ENCODE peak calls at places on chromosomes 7 and 10, in nine cellular contexts. D is thoracic aorta, X is cardiac muscle cell, B is spleen, W is astrocyte of the spinal cord, T is Karpas-422, F is HFF-Myc, R is lower lobe of right lung, V is esophagus squamous epithelium. O is an unnamed sample.

GRCh38 chr7:76053461-76053860 is 5.6 kb downstream of the MDH2 start:
- DNase-seq in V (no peak), F (no peak), X (no peak), W (no peak), B (no peak), D (no peak), T (no peak), R (no peak), O (no peak)

GRCh38 chr7:115042596-115042995 is 120.7 kb downstream of the MDFIC start:
- DNase-seq in V (no peak), T (no peak), R (no peak), F (no peak), X (no peak), B (no peak), W (no peak), D (no peak), O (no peak)

GRCh38 chr10:91672021-91672608 is 39.2 kb upstream of the PPP1R3C start:
- DNase-seq in V (no peak), W (peak), F (peak), T (no peak), B (no peak), X (peak), D (no peak), R (no peak), O (no peak)

GRCh38 chr10:127922675-127923366 is 15.9 kb downstream of the PTPRE start:
- DNase-seq in F (no peak), B (no peak), W (peak), R (peak), D (peak), V (no peak), T (no peak), X (peak), O (peak)

GRCh38 chr10:60974463-60975149 is 30.6 kb upstream of the RHOBTB1 start:
- DNase-seq in R (no peak), B (no peak), F (no peak), D (no peak), X (no peak), T (no peak), V (no peak), W (no peak), O (no peak)

GRCh38 chr7:27187702-27188665 is 3.0 kb upstream of the HOXA11 start:
- DNase-seq in V (no peak), B (no peak), T (no peak), W (no peak), X (no peak), F (no peak), D (no peak), R (no peak), O (no peak)

GRCh38 chr7:101066141-101066857 is 19.0 kb upstream of the TRIM56 start:
- DNase-seq in D (no peak), T (no peak), B (peak), V (no peak), X (no peak), F (no peak), R (peak), W (peak), O (no peak)

GRCh38 chr10:31372439-31372838 is 53.4 kb downstream of the ZEB1 start:
- DNase-seq in T (no peak), B (no peak), D (no peak), X (no peak), R (no peak), F (no peak), V (no peak), W (no peak), O (no peak)

GRCh38 chr7:134065415-134065814 is 61.7 kb upstream of the LRGUK start:
- DNase-seq in T (no peak), X (no peak), W (no peak), R (no peak), B (no peak), D (no peak), V (no peak), F (no peak), O (no peak)

GRCh38 chr7:110760341-110760740 is 330.6 kb upstream of the LRRN3 start:
- DNase-seq in X (no peak), D (no peak), W (no peak), R (no peak), B (no peak), F (no peak), T (no peak), V (no peak), O (no peak)

GRCh38 chr10:84613336-84614021 is 285.1 kb downstream of the CCSER2 start:
- DNase-seq in T (peak), W (peak), R (peak), V (no peak), D (no peak), X (peak), B (no peak), F (no peak), O (peak)

GRCh38 chr7:511476-512145 is 8.0 kb downstream of the PDGFA start:
- DNase-seq in T (no peak), F (no peak), R (peak), W (no peak), V (no peak), D (no peak), X (no peak), B (peak), O (peak)

GRCh38 chr10:63268139-63268797 is 135.1 kb downstream of the NRBF2 start:
- DNase-seq in B (no peak), X (peak), R (no peak), T (peak), V (no peak), D (no peak), F (no peak), W (peak), O (no peak)

GRCh38 chr10:17113889-17114288 is 15.7 kb downstream of the CUBN start:
- DNase-seq in R (no peak), V (no peak), X (peak), F (no peak), T (no peak), B (no peak), D (no peak), W (peak), O (no peak)

GRCh38 chr10:132774905-132775863 is 10.8 kb downstream of the NKX6-2 start:
- DNase-seq in W (no peak), T (no peak), B (no peak), X (no peak), V (no peak), D (no peak), R (no peak), F (no peak), O (no peak)

GRCh38 chr7:139695616-139696015 is 82.2 kb downstream of the HIPK2 start:
- DNase-seq in W (no peak), V (no peak), R (no peak), F (no peak), X (peak), B (no peak), D (no peak), T (no peak), O (no peak)

GRCh38 chr10:69728335-69728861 is 73.3 kb upstream of the COL13A1 start:
- DNase-seq in W (peak), B (no peak), X (peak), R (no peak), D (no peak), V (no peak), F (peak), T (no peak), O (no peak)

DNA sequence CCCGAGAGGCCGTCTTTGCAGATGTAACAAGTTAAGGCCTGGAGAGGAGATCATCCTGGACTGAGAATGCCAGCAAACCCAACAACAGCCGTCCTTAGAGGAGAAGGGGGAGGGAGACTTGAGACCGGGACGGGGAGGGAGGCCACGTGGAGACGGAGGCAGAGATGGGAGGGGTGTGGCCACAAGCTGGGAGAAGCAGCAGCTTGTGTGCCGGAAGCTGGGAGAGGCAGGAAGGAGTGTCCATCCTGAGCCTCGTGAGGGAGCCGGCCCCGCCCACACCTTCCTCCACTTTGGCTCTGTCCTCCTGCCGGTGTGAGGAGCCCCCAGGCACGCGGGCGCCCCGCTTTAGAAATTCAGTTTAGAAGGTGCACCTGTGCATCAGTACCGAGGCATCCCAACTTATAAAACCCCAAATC is 95.7 kb downstream of the DNAJB6 start:
- DNase-seq in B (peak), D (no peak), X (peak), T (no peak), V (no peak), F (peak), R (peak), W (peak), O (peak)
- H3K4me3 ChIP-seq in B (peak), D (peak), X (no peak), T (no peak), V (no peak), F (no peak), R (peak), W (peak), O (no peak)

DNA sequence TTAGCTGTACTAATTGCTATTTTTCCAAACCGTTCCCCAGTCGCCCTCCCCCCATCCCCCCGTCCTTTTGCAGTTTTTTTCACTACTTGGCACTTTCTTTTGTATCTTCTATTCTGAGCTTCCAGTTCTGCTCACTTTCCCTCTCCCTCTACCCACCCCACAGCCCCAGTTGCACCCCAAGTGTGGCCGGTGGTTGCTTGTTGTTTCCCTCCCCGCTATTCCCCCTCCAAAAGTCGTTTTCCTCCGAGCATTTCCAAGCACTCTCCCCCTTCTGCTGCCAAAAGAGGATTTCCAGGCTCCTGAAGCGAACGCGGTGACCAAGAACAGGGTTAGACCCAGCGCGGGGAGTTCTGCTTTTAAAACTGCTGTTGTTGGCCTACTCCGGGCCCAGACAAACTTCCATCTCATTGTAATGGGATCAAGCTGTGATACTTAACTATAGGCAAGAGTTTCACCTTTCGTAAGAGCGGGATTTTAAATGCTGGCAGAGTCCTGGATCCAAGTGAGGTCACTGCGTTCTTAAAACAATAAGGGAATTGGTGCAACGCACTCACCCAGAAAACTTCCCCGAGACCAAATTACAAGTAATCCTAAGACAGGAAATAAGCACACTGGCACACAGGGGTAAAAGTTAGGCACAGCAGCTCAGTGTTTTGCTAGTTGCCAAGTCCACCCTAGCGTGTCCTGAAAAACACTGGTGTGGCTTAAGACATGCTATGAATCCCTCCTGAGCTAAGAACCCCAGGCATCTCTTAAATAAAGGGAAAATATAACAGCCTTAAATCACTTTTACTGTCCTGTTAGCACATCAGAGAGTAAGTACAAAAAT is 1.5 kb upstream of the RGS10 start:
- DNase-seq in F (no peak), W (peak), T (no peak), D (no peak), R (no peak), V (no peak), X (no peak), B (no peak), O (no peak)
- H3K4me3 ChIP-seq in F (peak), W (no peak), T (no peak), D (peak), R (peak), V (peak), X (peak), B (peak), O (peak)

DNA sequence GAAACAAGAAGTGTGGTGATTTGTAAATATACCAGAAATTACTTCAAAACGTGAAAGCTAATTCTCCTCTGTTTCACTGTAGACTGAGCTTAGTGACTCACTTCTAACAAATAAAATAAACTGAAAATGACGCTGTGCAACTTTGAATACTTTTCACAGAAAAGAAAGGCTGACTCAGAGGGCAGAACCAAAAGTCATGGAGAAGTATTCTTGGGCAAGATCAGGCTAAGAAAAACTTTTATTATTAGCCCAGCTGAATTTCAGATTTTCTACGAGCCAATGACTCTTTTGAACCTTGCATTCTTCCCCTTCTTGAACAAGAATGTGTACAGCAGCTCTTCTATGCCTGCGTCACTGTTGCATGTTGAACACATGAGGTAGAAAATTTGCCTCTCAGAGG is 527.3 kb upstream of the GHITM start:
- DNase-seq in T (no peak), D (no peak), R (no peak), X (peak), V (no peak), F (no peak), W (peak), B (no peak), O (no peak)
- H3K4me3 ChIP-seq in T (no peak), D (no peak), R (no peak), X (no peak), V (no peak), F (no peak), W (no peak), B (no peak), O (no peak)

DNA sequence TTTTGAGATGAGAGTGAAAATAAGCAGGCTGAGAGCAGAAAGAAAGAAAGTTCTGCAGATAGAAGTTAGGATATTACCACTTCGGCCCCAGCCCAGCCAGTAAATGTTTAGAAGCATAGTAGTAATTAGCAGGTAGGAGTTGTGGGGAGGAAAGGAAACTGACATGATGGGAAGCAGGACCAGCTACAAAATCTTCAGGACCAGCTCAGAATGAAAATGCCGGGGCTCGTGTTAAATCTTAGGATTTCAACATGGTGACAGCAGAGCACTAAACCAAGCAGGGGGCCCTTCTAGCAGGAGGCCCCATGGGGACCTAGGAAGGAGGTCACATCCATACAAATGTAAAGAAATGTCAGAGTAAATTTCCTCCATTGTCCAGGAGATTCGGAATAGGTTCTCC is 28.7 kb downstream of the PRSS2 start:
- DNase-seq in V (no peak), X (no peak), W (no peak), F (no peak), B (no peak), D (no peak), R (no peak), T (no peak), O (no peak)
- H3K4me3 ChIP-seq in V (peak), X (no peak), W (no peak), F (no peak), B (peak), D (no peak), R (peak), T (no peak), O (no peak)

GRCh38 chr10:49734676-49735075 is 27.4 kb downstream of the OGDHL start:
- DNase-seq in B (no peak), T (no peak), V (no peak), W (no peak), D (no peak), X (no peak), F (no peak), R (no peak), O (peak)
- H3K4me3 ChIP-seq in B (no peak), T (no peak), V (no peak), W (no peak), D (no peak), X (no peak), F (no peak), R (no peak), O (no peak)

GRCh38 chr7:1940402-1940786 is 270.3 kb downstream of the ELFN1 start:
- DNase-seq in T (peak), W (peak), R (peak), F (no peak), X (peak), B (peak), D (no peak), V (peak), O (no peak)
- H3K4me3 ChIP-seq in T (peak), W (no peak), R (peak), F (no peak), X (no peak), B (peak), D (peak), V (peak), O (no peak)

O was measured in Caco-2.